ENCODE peak calls at places on chromosomes 7 and 10, in four cellular contexts. V is occipital lobe, O is HuH-7, P is GM23338. U is an unnamed sample.

GRCh38 chr7:636396-636795 is 90.1 kb upstream of the DNAAF5 start:
- DNase-seq in V (no peak), O (peak), P (no peak), U (peak)

GRCh38 chr7:96686305-96686704 is 23.3 kb downstream of the SEM1 start:
- DNase-seq in V (no peak), O (no peak), P (no peak), U (no peak)

GRCh38 chr7:128215739-128216138 is 25.3 kb upstream of the LEP start:
- DNase-seq in V (no peak), O (no peak), P (no peak), U (no peak)

GRCh38 chr7:101602082-101602481 is 27.0 kb downstream of the MYL10 start:
- DNase-seq in V (no peak), O (no peak), P (no peak), U (no peak)

GRCh38 chr7:127978421-127978820 is 52.8 kb downstream of the LRRC4 start:
- DNase-seq in V (no peak), O (no peak), P (no peak), U (no peak)

GRCh38 chr7:87187120-87187519 is 32.4 kb downstream of the TMEM243 start:
- DNase-seq in V (no peak), O (no peak), P (no peak), U (no peak)

GRCh38 chr10:78332699-78333098 is 299.0 kb downstream of the RPS24 start:
- DNase-seq in V (no peak), O (no peak), P (no peak), U (no peak)

GRCh38 chr7:9210114-9210513 is 776.7 kb downstream of the NXPH1 start:
- DNase-seq in V (no peak), O (no peak), P (no peak), U (no peak)

GRCh38 chr10:4691301-4691700 is 134.7 kb upstream of the AKR1E2 start:
- DNase-seq in V (no peak), O (no peak), P (no peak), U (no peak)